ENCODE peak calls at places on chromosomes 12 and 14, in four cellular contexts. X, W, P and A are unnamed samples.
A peak's percentile ranks its signal among the peaks of the same experiment; 100 is the strongest.

GRCh38 chr12:57553343-57554202 is 3.7 kb downstream of the KIF5A start:
- DNase-seq in X (no peak), W (no peak), P (no peak), A (no peak)

GRCh38 chr14:76701981-76702380 is 59.3 kb upstream of the VASH1 start:
- DNase-seq in X (no peak), W (no peak), P (no peak), A (no peak)

GRCh38 chr14:71472281-71472960 is 459.8 kb upstream of the RGS6 start:
- DNase-seq in X (peak; percentile 21), W (no peak), P (no peak), A (no peak)

GRCh38 chr12:79155703-79156102 is 291.1 kb downstream of the SYT1 start:
- DNase-seq in X (peak; percentile 63), W (no peak), P (no peak), A (no peak)

GRCh38 chr14:98868846-98869245 is 403.2 kb downstream of the BCL11B start:
- DNase-seq in X (no peak), W (no peak), P (no peak), A (no peak)

GRCh38 chr14:104776961-104777807 is 18.4 kb downstream of the AKT1 start:
- DNase-seq in X (no peak), W (no peak), P (no peak), A (no peak)

GRCh38 chr14:103216399-103216798 is 93.1 kb downstream of the TNFAIP2 start:
- DNase-seq in X (no peak), W (no peak), P (no peak), A (no peak)

GRCh38 chr12:12070674-12071661 is at the start of gene BCL2L14:
- DNase-seq in X (no peak), W (no peak), P (no peak), A (peak; percentile 52)

GRCh38 chr12:87728936-87729593 is 300.1 kb downstream of the C12orf50 start:
- DNase-seq in X (peak; percentile 57), W (no peak), P (no peak), A (no peak)

GRCh38 chr12:104956870-104957301 is 1.2 kb downstream of the SLC41A2 start:
- DNase-seq in X (peak; percentile 24), W (no peak), P (no peak), A (no peak)

GRCh38 chr12:53423597-53423996 is at the start of gene AMHR2:
- DNase-seq in X (no peak), W (no peak), P (no peak), A (no peak)
- H2BK5ac ChIP-seq in X (no peak within 1 kb of the TSS), W (no peak within 1 kb of the TSS), P (no peak within 1 kb of the TSS), A (no peak within 1 kb of the TSS)

GRCh38 chr14:36394593-36394992 is 74.2 kb upstream of the MBIP start:
- DNase-seq in X (no peak), W (no peak), P (no peak), A (no peak)

GRCh38 chr14:36396798-36397197 is 76.4 kb upstream of the MBIP start:
- DNase-seq in X (no peak), W (no peak), P (no peak), A (no peak)

GRCh38 chr14:36402867-36403266 is 82.4 kb upstream of the MBIP start:
- DNase-seq in X (no peak), W (no peak), P (no peak), A (peak; percentile 44)

GRCh38 chr14:36397357-36397756 is 76.9 kb upstream of the MBIP start:
- DNase-seq in X (no peak), W (no peak), P (no peak), A (no peak)

GRCh38 chr14:36398463-36399291 is 78.2 kb upstream of the MBIP start:
- DNase-seq in X (no peak), W (no peak), P (no peak), A (no peak)
- H2AK5ac ChIP-seq in X (no peak overlapping the region), W (no peak overlapping the region), P (no peak overlapping the region), A (no peak overlapping the region)

GRCh38 chr12:114046236-114046998 is 80.3 kb upstream of the RBM19 start:
- DNase-seq in X (no peak), W (no peak), P (no peak), A (no peak)
- H4K5ac ChIP-seq in X (no peak overlapping the region), W (no peak overlapping the region), P (no peak overlapping the region), A (no peak overlapping the region)

GRCh38 chr12:119177724-119178380 is 879 bp upstream of the HSPB8 start:
- DNase-seq in X (no peak), W (peak; percentile 52), P (no peak), A (peak; percentile 87)

GRCh38 chr12:119178544-119179334 is at the start of gene HSPB8:
- DNase-seq in X (peak; percentile 91), W (peak; percentile 89), P (no peak), A (peak; percentile 94)

GRCh38 chr12:119180380-119181040 is 1.8 kb downstream of the HSPB8 start:
- DNase-seq in X (peak; percentile 66), W (peak; percentile 46), P (no peak), A (peak; percentile 83)

GRCh38 chr12:119181202-119181601 is 2.5 kb downstream of the HSPB8 start:
- DNase-seq in X (no peak), W (no peak), P (no peak), A (peak; percentile 72)

DNA sequence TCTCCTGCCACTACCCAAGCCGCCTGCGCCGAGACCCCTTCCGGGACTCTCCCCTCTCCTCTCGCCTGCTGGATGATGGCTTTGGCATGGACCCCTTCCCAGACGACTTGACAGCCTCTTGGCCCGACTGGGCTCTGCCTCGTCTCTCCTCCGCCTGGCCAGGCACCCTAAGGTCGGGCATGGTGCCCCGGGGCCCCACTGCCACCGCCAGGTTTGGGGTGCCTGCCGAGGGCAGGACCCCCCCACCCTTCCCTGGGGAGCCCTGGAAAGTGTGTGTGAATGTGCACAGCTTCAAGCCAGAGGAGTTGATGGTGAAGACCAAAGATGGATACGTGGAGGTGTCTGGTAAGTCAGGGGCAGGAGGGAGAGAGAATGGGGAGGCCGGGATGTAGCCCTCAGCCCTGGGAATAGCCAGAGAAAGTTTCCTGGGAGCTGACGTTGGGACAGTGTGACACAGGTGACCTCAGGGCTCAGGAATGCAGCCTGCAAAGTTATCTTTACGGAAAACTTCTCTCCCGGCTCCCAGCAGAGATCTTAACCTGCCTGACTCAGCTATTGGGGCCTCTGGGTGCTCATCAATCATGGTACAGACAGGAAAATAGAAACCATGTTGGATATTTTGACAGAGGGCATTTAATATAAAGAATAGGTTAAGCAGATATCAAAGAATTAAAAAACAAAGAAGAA is 747 bp downstream of the HSPB8 start:
- DNase-seq in X (peak; percentile 70), W (peak; percentile 80), P (no peak), A (peak; percentile 96)
- H2BK5ac ChIP-seq in X (peak overlapping the region; percentile 11), W (no peak overlapping the region), P (peak overlapping the region; percentile 62), A (peak overlapping the region; percentile 47)

GRCh38 chr14:28143340-28143739 is 623.2 kb upstream of the FOXG1 start:
- DNase-seq in X (no peak), W (no peak), P (no peak), A (no peak)
- H2AK5ac ChIP-seq in X (no peak overlapping the region), W (no peak overlapping the region), P (no peak overlapping the region), A (no peak overlapping the region)

DNA sequence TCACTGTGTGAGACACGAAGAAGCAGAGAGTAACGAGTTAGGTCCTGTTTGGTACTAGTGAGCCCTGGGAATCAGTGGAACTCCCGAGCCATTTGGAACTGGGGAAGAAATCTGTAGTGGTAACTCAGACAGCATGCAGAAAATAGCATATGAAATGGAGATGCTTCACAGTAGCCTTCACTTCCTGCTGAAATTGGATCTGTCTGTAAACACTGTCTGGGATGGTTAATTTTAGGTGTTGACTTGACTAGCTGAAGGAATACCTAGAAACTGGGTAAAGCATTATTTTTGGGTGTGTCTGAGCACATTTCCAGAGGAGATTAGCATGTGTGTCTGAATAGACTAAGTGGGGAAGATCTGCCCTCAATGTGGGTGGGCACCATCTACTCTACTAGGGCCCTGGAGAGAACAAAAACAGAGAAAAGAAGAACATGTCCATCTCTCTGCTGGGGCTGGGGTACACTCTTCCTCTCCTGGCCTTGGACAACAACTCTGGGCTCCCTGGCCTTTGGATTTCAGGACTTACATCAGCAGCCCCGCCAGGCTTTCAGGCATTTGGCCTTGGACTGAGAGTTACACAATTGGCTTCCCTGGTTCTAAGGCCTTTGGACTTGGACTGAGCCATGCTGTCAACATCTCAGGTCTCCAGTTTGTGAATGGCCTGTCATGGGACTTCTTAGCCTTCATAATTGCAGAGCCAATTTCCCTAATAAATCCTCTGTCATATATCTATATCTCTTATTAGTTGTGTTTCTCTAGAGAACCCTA is 14.0 kb upstream of the CRADD start:
- DNase-seq in X (peak; percentile 33), W (no peak), P (no peak), A (no peak)
- H4K5ac ChIP-seq in X (peak overlapping the region; percentile 74), W (no peak overlapping the region), P (no peak overlapping the region), A (no peak overlapping the region)

DNA sequence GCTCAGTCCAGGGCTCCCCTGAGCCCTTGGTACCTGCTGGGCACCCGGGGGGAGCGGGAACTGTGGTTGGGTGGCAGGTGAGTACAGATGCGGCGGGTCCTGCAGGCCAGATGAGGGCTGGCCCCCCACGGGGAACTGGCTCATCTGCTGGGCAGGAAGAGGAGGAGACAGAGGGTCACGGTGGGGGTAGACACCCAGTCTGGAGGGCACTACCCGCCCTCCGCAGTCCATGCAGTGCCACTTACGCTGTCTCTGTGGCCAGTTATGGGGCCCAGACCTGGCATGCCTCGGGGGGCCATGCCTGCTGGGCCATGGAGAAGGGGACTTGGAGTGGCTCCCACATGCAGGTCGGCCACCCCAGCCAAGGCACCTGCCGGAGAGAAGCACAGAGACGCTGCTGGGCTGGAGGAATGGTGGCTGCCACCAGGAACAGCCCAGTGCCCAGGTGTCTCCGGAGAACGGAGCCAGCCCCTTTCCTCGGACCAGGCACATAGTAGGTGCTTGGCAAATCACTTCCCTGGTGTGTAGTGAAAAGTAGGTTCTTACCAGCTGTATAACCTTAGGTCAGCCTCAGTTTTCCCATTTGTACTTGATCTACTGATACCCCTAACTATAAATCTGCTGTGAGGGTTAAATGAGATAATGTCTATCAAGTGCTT is 21.1 kb downstream of the FOXN4 start:
- DNase-seq in X (no peak), W (no peak), P (no peak), A (no peak)
- H2BK5ac ChIP-seq in X (no peak overlapping the region), W (no peak overlapping the region), P (no peak overlapping the region), A (no peak overlapping the region)

GRCh38 chr12:122988036-122988435 is 7.6 kb downstream of the ARL6IP4 start:
- DNase-seq in X (no peak), W (no peak), P (no peak), A (no peak)

GRCh38 chr12:122989874-122990400 is 9.5 kb downstream of the ARL6IP4 start:
- DNase-seq in X (no peak), W (no peak), P (no peak), A (no peak)

GRCh38 chr12:122989443-122989839 is 9.0 kb downstream of the ARL6IP4 start:
- DNase-seq in X (no peak), W (no peak), P (no peak), A (no peak)

GRCh38 chr12:122987086-122987951 is 6.8 kb downstream of the ARL6IP4 start:
- DNase-seq in X (no peak), W (no peak), P (no peak), A (no peak)

GRCh38 chr12:122988612-122989442 is 8.3 kb downstream of the ARL6IP4 start:
- DNase-seq in X (no peak), W (no peak), P (no peak), A (peak; percentile 25)
- H2AK5ac ChIP-seq in X (no peak overlapping the region), W (no peak overlapping the region), P (no peak overlapping the region), A (no peak overlapping the region)

DNA sequence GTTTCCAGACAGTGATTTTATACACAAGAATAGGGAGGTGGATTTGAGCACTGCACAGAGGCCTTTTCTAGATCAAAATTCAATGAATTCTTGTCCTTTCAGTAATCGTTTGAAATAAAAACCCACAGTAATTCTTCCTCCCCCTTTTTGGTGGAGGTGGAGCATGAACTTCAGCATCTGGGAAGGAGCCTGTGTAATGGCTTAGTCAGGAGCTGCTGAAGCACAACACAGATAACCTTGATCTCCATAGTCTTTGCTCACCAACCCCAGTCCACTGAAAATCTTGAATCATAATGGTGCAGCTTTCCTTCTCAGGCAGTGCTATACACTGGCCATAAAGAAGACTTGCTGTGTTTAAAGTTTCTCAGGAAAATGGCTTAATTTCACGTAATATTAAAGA is 6.4 kb upstream of the TBPL2 start:
- DNase-seq in X (peak; percentile 97), W (no peak), P (no peak), A (peak; percentile 16)
- H4K5ac ChIP-seq in X (no peak overlapping the region), W (no peak overlapping the region), P (no peak overlapping the region), A (no peak overlapping the region)